ENCODE peak calls at places on chromosomes 12 and 14, in six cellular contexts. K is heart left ventricle; P is stimulated activated CD4-positive, alpha-beta T cell treated with anti-CD3 and anti-CD28 coated beads, Interleukin-12 subunit alpha, Interleukin-12 subunit beta, amount 100 ng/mL, for 4 hours; F is CD4-positive, alpha-beta T cell; V is mucosa of descending colon; Y is activated CD4-positive, alpha-beta T cell treated with anti-CD3 and anti-CD28 coated beads for 48 hours. H is an unnamed sample.

GRCh38 chr12:46959484-46959883 is 119.9 kb upstream of the PCED1B start:
- DNase-seq in P (no peak), F (no peak), V (no peak), K (no peak), Y (no peak), H (no peak)

GRCh38 chr12:58703911-58704310 is 216.4 kb downstream of the LRIG3 start:
- DNase-seq in K (no peak), V (no peak), Y (no peak), P (no peak), F (no peak), H (no peak)

GRCh38 chr14:99654235-99655000 is 9.5 kb downstream of the HHIPL1 start:
- DNase-seq in Y (no peak), P (no peak), K (no peak), V (peak), F (no peak), H (no peak)

GRCh38 chr12:112381421-112381897 is 772 bp downstream of the HECTD4 start:
- DNase-seq in P (peak), Y (peak), V (peak), K (no peak), F (peak), H (no peak)

GRCh38 chr14:64746298-64747250 is 42.4 kb downstream of the PLEKHG3 start:
- DNase-seq in K (no peak), V (no peak), P (no peak), F (no peak), Y (no peak), H (no peak)

GRCh38 chr12:52005903-52006703 is 643 bp upstream of the TAMALIN start:
- DNase-seq in V (peak), P (no peak), Y (no peak), F (no peak), K (peak), H (no peak)

GRCh38 chr14:100688598-100689499 is 37.8 kb upstream of the DLK1 start:
- DNase-seq in V (no peak), P (no peak), K (no peak), Y (no peak), F (no peak), H (no peak)

GRCh38 chr12:14961466-14962155 is at the start of gene ARHGDIB:
- DNase-seq in V (peak), P (no peak), Y (peak), F (peak), K (peak), H (peak)

GRCh38 chr12:95117178-95117599 is 43.8 kb upstream of the NR2C1 start:
- DNase-seq in F (peak), K (peak), Y (peak), P (peak), V (peak), H (peak)

GRCh38 chr12:47980779-47981495 is 17.5 kb downstream of the TMEM106C start:
- DNase-seq in P (no peak), F (no peak), Y (no peak), K (no peak), V (no peak), H (no peak)

GRCh38 chr14:85218982-85219381 is 311.0 kb upstream of the FLRT2 start:
- DNase-seq in P (no peak), V (no peak), Y (no peak), F (no peak), K (no peak), H (no peak)

GRCh38 chr12:40515041-40515825 is 177.0 kb upstream of the CNTN1 start:
- DNase-seq in Y (no peak), V (no peak), P (no peak), F (no peak), K (no peak), H (no peak)

GRCh38 chr12:117360222-117360550 is 1.2 kb downstream of the NOS1 start:
- DNase-seq in V (no peak), F (no peak), P (no peak), K (no peak), Y (no peak), H (no peak)

GRCh38 chr12:121801601-121802484 is 2.0 kb upstream of the SETD1B start:
- DNase-seq in Y (peak), K (no peak), V (peak), P (peak), F (peak), H (no peak)

GRCh38 chr12:32896438-32897275 is at the start of gene PKP2:
- DNase-seq in F (peak), K (peak), P (peak), V (peak), Y (peak), H (peak)

GRCh38 chr12:47361389-47362031 is 281.8 kb upstream of the AMIGO2 start:
- DNase-seq in P (peak), V (peak), K (no peak), Y (peak), F (peak), H (peak)

GRCh38 chr14:23605931-23606585 is 27.5 kb upstream of the JPH4 start:
- DNase-seq in Y (peak), F (no peak), P (no peak), K (no peak), V (no peak), H (no peak)

GRCh38 chr12:1852076-1852475 is 31.7 kb downstream of the LRTM2 start:
- DNase-seq in F (no peak), K (no peak), V (no peak), P (no peak), Y (no peak), H (no peak)

GRCh38 chr12:108642269-108642870 is 8.7 kb upstream of the SELPLG start:
- DNase-seq in P (no peak), K (no peak), Y (no peak), F (no peak), V (no peak), H (no peak)

GRCh38 chr12:57898308-57898970 is 42.9 kb upstream of the ATP23 start:
- DNase-seq in V (no peak), Y (no peak), K (no peak), F (no peak), P (no peak), H (no peak)

GRCh38 chr14:32345311-32345771 is 16.2 kb downstream of the AKAP6 start:
- DNase-seq in Y (no peak), K (no peak), V (peak), P (no peak), F (no peak), H (no peak)

GRCh38 chr14:24312736-24313507 is 1.6 kb downstream of the LTB4R start:
- DNase-seq in F (peak), K (peak), P (no peak), V (peak), Y (peak), H (no peak)

GRCh38 chr12:31118831-31119530 is 45.3 kb downstream of the DDX11 start:
- DNase-seq in K (no peak), Y (peak), P (peak), V (peak), F (peak), H (no peak)

GRCh38 chr12:98856897-98857540 is 211.9 kb downstream of the APAF1 start:
- DNase-seq in Y (no peak), P (no peak), K (no peak), V (no peak), F (no peak), H (no peak)